ENCODE peak calls at places on chromosomes 4 and X, in six cellular contexts. S is AG10803; L is CD8-positive, alpha-beta T cell; P is uterus; C is testis; Y is fibroblast of lung. B is an unnamed sample.

GRCh38 chr4:98314791-98315565 is 53.8 kb downstream of the RAP1GDS1 start:
- DNase-seq in S (peak; percentile 20), L (no peak), P (no peak), C (no peak), Y (peak; percentile 61), B (no peak)

GRCh38 chr4:180828455-180829018 is 1414.7 kb upstream of the TENM3 start:
- DNase-seq in S (peak; percentile 79), L (no peak), P (no peak), C (peak; percentile 65), Y (peak; percentile 69), B (peak; percentile 79)

GRCh38 chr4:147658501-147658900 is 25.5 kb downstream of the PRMT9 start:
- DNase-seq in S (peak; percentile 50), L (no peak), P (no peak), C (no peak), Y (no peak), B (no peak)

GRCh38 chr4:78779280-78779679 is 3.1 kb downstream of the BMP2K start:
- DNase-seq in S (peak; percentile 33), L (no peak), P (no peak), C (no peak), Y (peak; percentile 51), B (no peak)

GRCh38 chr4:20430555-20430954 is 178.8 kb downstream of the SLIT2 start:
- DNase-seq in S (peak; percentile 31), L (no peak), P (no peak), C (no peak), Y (peak; percentile 15), B (no peak)

GRCh38 chr4:37666625-37667071 is 19.5 kb downstream of the RELL1 start:
- DNase-seq in S (peak; percentile 78), L (no peak), P (peak; percentile 65), C (peak; percentile 31), Y (peak; percentile 94), B (peak; percentile 41)

GRCh38 chr4:144715230-144715629 is 69.3 kb downstream of the HHIP start:
- DNase-seq in S (no peak), L (no peak), P (no peak), C (no peak), Y (no peak), B (no peak)

GRCh38 chrX:11423362-11423818 is 130.2 kb downstream of the AMELX start:
- DNase-seq in S (peak; percentile 76), L (no peak), P (no peak), C (no peak), Y (peak; percentile 84), B (peak; percentile 52)

GRCh38 chrX:9765737-9766098 is at the start of gene GPR143:
- DNase-seq in S (no peak), L (no peak), P (no peak), C (peak; percentile 18), Y (no peak), B (no peak)

GRCh38 chrX:109889289-109890006 is 113.5 kb upstream of the TMEM164 start:
- DNase-seq in S (peak; percentile 21), L (no peak), P (no peak), C (peak; percentile 31), Y (peak; percentile 29), B (peak; percentile 13)

GRCh38 chrX:132708529-132708928 is 219.7 kb upstream of the MBNL3 start:
- DNase-seq in S (no peak), L (no peak), P (no peak), C (no peak), Y (no peak), B (no peak)

GRCh38 chrX:65674351-65674893 is 7.0 kb downstream of the MSN start:
- DNase-seq in S (no peak), L (no peak), P (no peak), C (no peak), Y (peak; percentile 21), B (no peak)

GRCh38 chrX:65671966-65672365 is 4.5 kb downstream of the MSN start:
- DNase-seq in S (no peak), L (no peak), P (no peak), C (no peak), Y (no peak), B (no peak)

GRCh38 chrX:65668362-65669310 is 1.2 kb downstream of the MSN start:
- DNase-seq in S (peak; percentile 87), L (peak; percentile 8), P (peak; percentile 85), C (peak; percentile 52), Y (peak; percentile 85), B (no peak)

GRCh38 chrX:65673857-65674350 is 6.5 kb downstream of the MSN start:
- DNase-seq in S (peak; percentile 45), L (no peak), P (no peak), C (no peak), Y (no peak), B (no peak)

GRCh38 chrX:65671286-65671685 is 3.8 kb downstream of the MSN start:
- DNase-seq in S (no peak), L (no peak), P (no peak), C (no peak), Y (no peak), B (no peak)
- H3K4me3 ChIP-seq in S (no peak overlapping the region), L (peak overlapping the region; percentile 53), P (no peak overlapping the region), C (no peak overlapping the region), Y (peak overlapping the region; percentile 23), B (peak overlapping the region; percentile 4)

GRCh38 chrX:46683023-46683422 is 75.9 kb downstream of the SLC9A7 start:
- DNase-seq in S (peak; percentile 36), L (no peak), P (no peak), C (no peak), Y (peak; percentile 35), B (no peak)
- TF ChIP-seq CTCF in S (peak; percentile 14), L (no peak), P (no peak), C (no peak), Y (no peak), B (peak; percentile 12)

GRCh38 chr4:100189820-100190642 is at the start of gene DDIT4L:
- DNase-seq in S (peak; percentile 42), L (no peak), P (peak; percentile 24), C (peak; percentile 37), Y (peak; percentile 35), B (no peak)

GRCh38 chr4:100188829-100189228 is 1.4 kb downstream of the DDIT4L start:
- DNase-seq in S (no peak), L (no peak), P (peak; percentile 15), C (no peak), Y (no peak), B (no peak)

GRCh38 chr4:100187781-100188180 is 2.5 kb downstream of the DDIT4L start:
- DNase-seq in S (no peak), L (no peak), P (no peak), C (no peak), Y (no peak), B (no peak)

DNA sequence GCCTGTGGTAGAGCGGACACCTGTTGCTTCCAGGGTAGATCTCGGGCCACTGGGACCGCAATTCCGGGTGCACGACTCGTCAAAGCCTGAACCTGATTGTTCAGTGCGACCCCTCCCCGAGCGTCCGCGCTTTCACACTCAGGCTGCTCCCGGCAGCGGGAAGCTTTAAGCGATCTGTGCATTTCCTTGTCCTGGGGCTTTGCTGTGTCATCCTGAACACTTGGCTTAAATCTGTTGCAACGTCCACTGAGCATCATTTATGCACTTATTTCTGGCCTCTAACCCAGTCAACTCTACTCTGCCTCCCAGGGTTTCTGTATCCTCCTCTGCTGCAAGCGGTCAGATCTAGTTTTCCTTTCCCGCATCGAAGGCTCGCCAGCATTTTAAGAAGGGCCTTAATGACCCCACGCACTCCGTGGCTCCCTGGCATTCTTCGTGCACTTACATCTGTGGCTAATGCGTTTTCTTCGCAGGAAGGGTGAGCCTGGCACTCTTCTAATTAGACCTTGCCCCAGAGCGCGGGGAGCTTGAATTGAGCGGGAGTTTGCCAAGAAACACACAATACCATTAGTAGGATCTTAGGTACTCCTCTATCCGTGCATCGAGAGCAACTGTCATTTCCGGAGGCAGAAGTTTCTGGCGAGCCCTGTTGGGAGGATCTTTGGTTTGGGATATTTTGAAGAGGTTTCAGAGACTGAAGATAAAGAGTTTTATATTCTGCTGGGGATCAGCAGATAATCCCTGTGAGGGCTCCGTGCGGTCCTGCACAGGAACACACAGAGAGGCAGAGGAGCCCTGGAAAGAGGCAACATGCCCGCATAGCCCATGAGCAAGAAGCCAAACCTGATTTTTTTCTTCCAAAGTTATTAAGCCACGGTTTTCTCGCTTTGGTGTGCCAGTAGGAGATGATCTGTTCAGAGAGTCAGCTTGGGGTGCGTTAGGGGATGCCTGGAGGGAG is 654 bp upstream of the DDIT4L start:
- DNase-seq in S (peak; percentile 43), L (no peak), P (peak; percentile 12), C (no peak), Y (peak; percentile 30), B (no peak)
- H3K4me3 ChIP-seq in S (peak overlapping the region; percentile 65), L (peak overlapping the region; percentile 40), P (peak overlapping the region; percentile 62), C (peak overlapping the region; percentile 75), Y (peak overlapping the region; percentile 70), B (peak overlapping the region; percentile 62)

GRCh38 chr4:82561745-82562552 is at the start of gene TMEM150C:
- DNase-seq in S (peak; percentile 6), L (no peak), P (no peak), C (peak; percentile 46), Y (peak; percentile 17), B (no peak)
- TF ChIP-seq CTCF in S (peak; percentile 6), L (no peak), P (no peak), C (no peak), Y (no peak), B (peak; percentile 5)

DNA sequence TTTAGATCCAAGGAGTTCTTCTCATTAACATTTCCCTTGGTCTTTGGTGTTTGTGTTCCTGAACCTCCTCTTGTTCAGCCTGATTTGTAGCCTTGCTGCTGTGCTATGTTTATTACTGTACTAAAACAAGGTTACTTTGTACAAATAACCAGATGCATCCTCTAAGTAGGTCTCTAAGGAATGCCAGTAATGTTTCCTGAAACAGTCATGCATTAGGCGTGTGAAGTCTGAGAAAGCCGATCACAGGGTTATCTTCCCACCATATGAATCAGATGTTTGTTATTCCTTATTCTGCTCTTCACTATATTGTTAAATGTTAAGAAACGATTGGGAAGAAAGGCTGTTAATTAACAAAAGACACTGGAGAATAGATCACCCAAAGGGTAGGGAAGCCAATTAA is 66.9 kb downstream of the GALNTL6 start:
- DNase-seq in S (peak; percentile 90), L (no peak), P (no peak), C (no peak), Y (peak; percentile 90), B (peak; percentile 76)
- H3K4me3 ChIP-seq in S (no peak overlapping the region), L (no peak overlapping the region), P (no peak overlapping the region), C (no peak overlapping the region), Y (no peak overlapping the region), B (no peak overlapping the region)

DNA sequence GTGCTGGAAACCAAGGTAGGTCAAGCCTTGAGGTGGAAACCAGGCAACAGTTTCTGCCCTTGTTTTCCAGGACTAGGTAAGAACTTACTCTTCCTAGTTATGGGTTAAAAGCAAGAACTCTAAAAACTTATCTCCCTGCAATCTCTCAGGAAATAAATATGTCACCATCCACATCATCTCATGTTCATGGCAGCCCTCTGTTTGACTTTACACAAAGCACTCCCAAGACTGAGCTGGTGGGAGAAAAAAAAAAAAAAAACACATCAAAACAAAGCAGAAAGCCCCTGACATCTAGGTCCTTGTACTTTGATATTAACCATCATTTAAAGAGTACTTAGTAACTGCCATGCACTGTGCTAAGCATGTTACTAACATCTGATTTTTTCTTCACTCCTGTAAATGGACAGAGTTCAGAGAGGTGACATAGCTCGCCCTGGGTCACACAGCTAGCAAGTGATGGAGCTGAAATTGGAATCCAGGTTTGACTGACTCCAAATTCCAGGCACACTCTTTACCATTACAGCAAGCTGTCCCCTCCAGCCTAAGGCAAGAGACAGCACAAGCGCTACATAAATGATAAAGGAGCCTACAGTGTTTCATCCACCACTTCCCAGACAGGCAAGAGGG is 102.8 kb upstream of the NOCT start:
- DNase-seq in S (no peak), L (no peak), P (no peak), C (no peak), Y (no peak), B (no peak)
- TF ChIP-seq CTCF in S (no peak), L (no peak), P (no peak), C (no peak), Y (no peak), B (no peak)